ENCODE peak calls at places on chromosomes 12 and 14, in nine cellular contexts. L is CD4-positive, CD25-positive, alpha-beta regulatory T cell; G is neural progenitor cell; V is cardiac muscle cell; M is left lung; B is Panc1; J is CD8-positive, alpha-beta memory T cell; Q is CD8-positive, alpha-beta T cell; D is iPS DF 6.9. T is an unnamed sample. For H3K9me3, the result is how much of the 10 kb centered on the place peaks cover.

GRCh38 chr14:104436047-104436531 is 143.5 kb upstream of the C14orf180 start:
- DNase-seq in Q (no peak), D (no peak), L (no peak), B (no peak), G (no peak), V (peak), M (peak), J (peak), T (no peak)

GRCh38 chr12:578743-579449 is 84.3 kb downstream of the NINJ2 start:
- DNase-seq in G (no peak), J (no peak), Q (no peak), M (no peak), L (no peak), D (no peak), V (no peak), B (no peak), T (no peak)

GRCh38 chr14:94412671-94413638 is 24.6 kb upstream of the SERPINA1 start:
- DNase-seq in Q (no peak), D (peak), J (no peak), M (no peak), L (no peak), V (peak), B (no peak), G (no peak), T (no peak)

GRCh38 chr12:3145036-3145435 is 67.9 kb downstream of the TSPAN9 start:
- DNase-seq in L (no peak), D (no peak), J (no peak), Q (no peak), G (no peak), B (no peak), V (no peak), M (no peak), T (no peak)

GRCh38 chr12:113241191-113242017 is 20.1 kb downstream of the TPCN1 start:
- DNase-seq in D (no peak), J (no peak), L (no peak), B (peak), Q (no peak), G (no peak), M (no peak), V (peak), T (no peak)

GRCh38 chr12:116916714-116917114 is 6.0 kb downstream of the FBXW8 start:
- DNase-seq in D (no peak), M (peak), J (peak), L (peak), V (peak), G (no peak), B (no peak), Q (peak), T (no peak)

GRCh38 chr12:5561843-5562242 is 129.9 kb downstream of the NTF3 start:
- DNase-seq in Q (no peak), G (no peak), J (no peak), M (no peak), L (no peak), V (no peak), B (no peak), D (no peak), T (no peak)

GRCh38 chr14:24434676-24435075 is 4.9 kb downstream of the KHNYN start:
- DNase-seq in V (no peak), Q (no peak), J (no peak), B (no peak), L (no peak), G (no peak), D (no peak), M (no peak), T (no peak)

GRCh38 chr12:75933136-75933535 is 98.4 kb downstream of the PHLDA1 start:
- DNase-seq in M (no peak), V (peak), Q (no peak), B (no peak), L (no peak), D (no peak), G (no peak), J (no peak), T (no peak)

GRCh38 chr12:18747960-18748359 is 10.0 kb downstream of the CAPZA3 start:
- DNase-seq in M (no peak), V (peak), D (no peak), G (no peak), L (no peak), B (no peak), Q (no peak), J (no peak), T (no peak)

GRCh38 chr12:114767906-114768697 is 84.1 kb upstream of the TBX3 start:
- DNase-seq in L (no peak), J (no peak), B (no peak), D (no peak), G (no peak), V (peak), M (no peak), Q (no peak), T (no peak)

GRCh38 chr12:1662761-1663439 is 28.0 kb upstream of the ADIPOR2 start:
- DNase-seq in V (peak), Q (no peak), M (peak), D (peak), L (peak), G (peak), J (peak), B (no peak), T (no peak)

GRCh38 chr14:104532191-104532555 is 47.4 kb upstream of the C14orf180 start:
- DNase-seq in L (no peak), J (no peak), Q (no peak), V (no peak), M (no peak), B (no peak), G (no peak), D (no peak), T (no peak)

GRCh38 chr12:123005081-123005626 is 24.7 kb downstream of the ARL6IP4 start:
- DNase-seq in G (no peak), L (no peak), V (no peak), B (no peak), Q (no peak), J (peak), M (no peak), D (no peak), T (no peak)

GRCh38 chr12:25323774-25324086 is 73.0 kb upstream of the KRAS start:
- DNase-seq in D (no peak), G (no peak), V (no peak), M (no peak), L (no peak), B (no peak), Q (no peak), J (no peak), T (peak)

GRCh38 chr14:65179918-65180724 is 77.8 kb upstream of the MAX start:
- DNase-seq in L (no peak), M (peak), B (no peak), Q (no peak), J (no peak), V (peak), D (no peak), G (no peak), T (no peak)

GRCh38 chr12:53816360-53817020 is 64.7 kb upstream of the CISTR start:
- DNase-seq in V (no peak), Q (no peak), M (no peak), B (no peak), L (no peak), G (no peak), J (no peak), D (no peak), T (no peak)

GRCh38 chr14:67170706-67171105 is 18.5 kb upstream of the GARIN2 start:
- DNase-seq in J (no peak), M (no peak), B (no peak), L (no peak), Q (no peak), D (no peak), G (no peak), V (peak), T (no peak)

GRCh38 chr14:84237881-84238280 is 1292.1 kb upstream of the FLRT2 start:
- DNase-seq in G (no peak), V (peak), Q (no peak), B (no peak), J (no peak), L (no peak), M (no peak), D (no peak), T (no peak)

GRCh38 chr14:101078105-101078891 is 174.8 kb upstream of the RTL1 start:
- DNase-seq in Q (peak), B (no peak), V (no peak), D (no peak), J (no peak), L (no peak), G (no peak), M (no peak), T (no peak)

GRCh38 chr14:89794096-89794495 is 160.4 kb downstream of the EFCAB11 start:
- DNase-seq in J (no peak), L (no peak), B (no peak), M (no peak), G (no peak), D (no peak), Q (no peak), V (peak), T (no peak)

GRCh38 chr12:98188649-98189048 is 326.7 kb upstream of the TMPO start:
- DNase-seq in Q (no peak), V (peak), G (no peak), M (no peak), B (no peak), J (no peak), D (no peak), L (no peak), T (no peak)

GRCh38 chr14:36579573-36580140 is 2.8 kb downstream of the NKX2-8 start:
- DNase-seq in D (no peak), Q (no peak), B (no peak), M (no peak), L (no peak), V (no peak), J (no peak), G (peak), T (no peak)
- H3K9me3 ChIP-seq in D (under half), Q (under half), B (under half), M (under half), L (under half), V (under half), J (under half), G (under half), T (under half)

DNA sequence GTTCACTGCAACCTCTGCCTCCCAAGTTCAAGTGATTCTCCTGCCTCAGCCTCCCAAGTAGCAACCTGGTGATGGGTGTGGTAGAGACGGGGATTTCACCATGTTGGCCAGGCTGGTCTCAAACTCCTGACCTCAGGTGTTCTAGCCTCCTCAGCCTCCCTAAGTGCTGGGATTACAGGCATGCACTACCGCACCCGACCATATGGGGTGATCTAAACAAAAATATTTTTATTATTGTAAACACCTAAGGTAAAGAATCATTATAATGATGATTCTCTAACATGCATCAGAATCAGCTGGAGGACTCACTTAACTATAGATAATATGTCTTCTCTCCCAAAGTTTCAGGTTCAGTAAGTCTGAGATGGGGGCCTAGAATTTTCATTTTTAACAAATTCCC is 96.2 kb upstream of the ALG10 start:
- DNase-seq in J (no peak), M (no peak), D (no peak), V (no peak), Q (no peak), G (no peak), L (no peak), B (no peak), T (no peak)
- H3K9me3 ChIP-seq in J (under half), M (under half), D (under half), V (under half), Q (under half), G (under half), L (under half), B (under half), T (under half)

GRCh38 chr14:99125113-99125512 is 146.9 kb downstream of the BCL11B start:
- DNase-seq in G (no peak), V (no peak), Q (no peak), B (no peak), M (no peak), D (no peak), L (no peak), J (no peak), T (no peak)
- H3K9me3 ChIP-seq in G (under half), V (under half), Q (under half), B (under half), M (under half), D (under half), L (under half), J (under half), T (under half)

GRCh38 chr14:26466862-26467261 is 131.0 kb downstream of the NOVA1 start:
- DNase-seq in J (no peak), V (no peak), G (no peak), D (no peak), B (no peak), M (no peak), L (no peak), Q (no peak), T (no peak)
- H3K9me3 ChIP-seq in J (under half), V (under half), G (under half), D (under half), B (under half), M (under half), L (under half), Q (under half), T (under half)

GRCh38 chr12:19780460-19780859 is 341.2 kb downstream of the AEBP2 start:
- DNase-seq in D (no peak), J (no peak), B (no peak), L (no peak), Q (no peak), G (no peak), V (no peak), M (no peak), T (no peak)
- H3K9me3 ChIP-seq in D (under half), J (under half), B (under half), L (under half), Q (under half), G (under half), V (under half), M (under half), T (under half)

GRCh38 chr12:104131609-104132008 is 6.4 kb downstream of the NFYB start:
- DNase-seq in L (no peak), D (no peak), B (no peak), M (no peak), Q (no peak), V (no peak), G (no peak), J (no peak), T (no peak)
- H3K9me3 ChIP-seq in L (under half), D (under half), B (under half), M (under half), Q (under half), V (under half), G (under half), J (under half), T (under half)

GRCh38 chr12:58504539-58504938 is 415.8 kb downstream of the LRIG3 start:
- DNase-seq in Q (no peak), V (no peak), M (no peak), G (no peak), J (no peak), L (no peak), D (no peak), B (no peak), T (no peak)
- H3K9me3 ChIP-seq in Q (under half), V (under half), M (under half), G (under half), J (under half), L (under half), D (under half), B (under half), T (under half)

GRCh38 chr12:132936163-132936562 is 19.9 kb downstream of the ZNF605 start:
- DNase-seq in V (no peak), G (no peak), Q (no peak), L (no peak), D (no peak), M (no peak), J (no peak), B (no peak), T (no peak)

GRCh38 chr12:132940071-132940719 is 15.9 kb downstream of the ZNF605 start:
- DNase-seq in V (no peak), Q (no peak), G (no peak), J (no peak), L (no peak), B (no peak), D (no peak), M (no peak), T (no peak)

GRCh38 chr12:132941336-132941954 is 14.7 kb downstream of the ZNF605 start:
- DNase-seq in G (no peak), Q (no peak), L (no peak), V (no peak), M (no peak), B (no peak), D (no peak), J (no peak), T (no peak)

GRCh38 chr12:132942611-132943010 is 13.5 kb downstream of the ZNF605 start:
- DNase-seq in J (no peak), M (no peak), D (no peak), L (no peak), V (no peak), B (no peak), Q (no peak), G (no peak), T (no peak)

GRCh38 chr12:132937476-132937875 is 18.6 kb downstream of the ZNF605 start:
- DNase-seq in B (no peak), D (no peak), J (no peak), L (no peak), G (no peak), M (no peak), V (no peak), Q (no peak), T (no peak)
- H3K9me3 ChIP-seq in B (under half), D (under half), J (under half), L (half or more), G (under half), M (half or more), V (under half), Q (under half), T (under half)

GRCh38 chr12:132986001-132986884 is at the start of gene ZNF26:
- DNase-seq in L (peak), Q (peak), J (peak), V (peak), G (peak), D (peak), M (peak), B (peak), T (peak)

GRCh38 chr12:132986885-132987225 is 688 bp downstream of the ZNF26 start:
- DNase-seq in J (no peak), D (no peak), B (no peak), Q (no peak), G (peak), L (no peak), M (no peak), V (peak), T (no peak)
- H3K9me3 ChIP-seq in J (under half), D (under half), B (under half), Q (under half), G (under half), L (under half), M (under half), V (under half), T (under half)

T was measured in naive thymus-derived CD4-positive, alpha-beta T cell.